ENCODE peak calls at places on chromosomes 6 and 20, in six cellular contexts. R, Z, C, E, P and I are unnamed samples.

GRCh38 chr20:61821698-61822097 is 244.0 kb downstream of the TAF4 start:
- DNase-seq in E (no peak), P (no peak), Z (no peak), C (no peak), R (no peak), I (no peak)

GRCh38 chr6:88725111-88725711 is 238.2 kb downstream of the RNGTT start:
- DNase-seq in P (no peak), Z (peak; percentile 43), C (no peak), E (no peak), R (no peak), I (no peak)

GRCh38 chr20:62642666-62643520 is 590 bp downstream of the SLCO4A1 start:
- DNase-seq in P (no peak), C (no peak), E (peak; percentile 20), R (no peak), Z (no peak), I (peak; percentile 16)

GRCh38 chr6:105757512-105758200 is 328.5 kb upstream of the PRDM1 start:
- DNase-seq in C (no peak), P (no peak), R (no peak), E (no peak), Z (no peak), I (no peak)

GRCh38 chr6:157069585-157069984 is 253.7 kb downstream of the TMEM242 start:
- DNase-seq in P (no peak), C (no peak), Z (no peak), E (no peak), R (no peak), I (no peak)

GRCh38 chr20:15100506-15101160 is 763.2 kb upstream of the FLRT3 start:
- DNase-seq in C (no peak), E (no peak), P (no peak), Z (no peak), R (no peak), I (no peak)

GRCh38 chr6:103819509-103819908 is 1040.2 kb downstream of the HACE1 start:
- DNase-seq in C (no peak), R (no peak), P (no peak), E (no peak), Z (no peak), I (no peak)

GRCh38 chr20:50709574-50709973 is 18.2 kb upstream of the RIPOR3 start:
- DNase-seq in P (no peak), E (no peak), Z (no peak), R (no peak), C (no peak), I (no peak)

GRCh38 chr6:145087034-145087433 is 648.3 kb downstream of the EPM2A start:
- DNase-seq in R (no peak), E (no peak), P (no peak), C (no peak), Z (no peak), I (no peak)

GRCh38 chr6:108945686-108946158 is 97.5 kb downstream of the ARMC2 start:
- DNase-seq in Z (no peak), P (no peak), R (peak; percentile 47), E (peak; percentile 74), C (no peak), I (peak; percentile 36)

GRCh38 chr6:12148841-12149240 is 136.7 kb downstream of the HIVEP1 start:
- DNase-seq in C (no peak), Z (no peak), E (no peak), P (no peak), R (no peak), I (no peak)

GRCh38 chr6:113994934-113995342 is 24.0 kb upstream of the HDAC2 start:
- DNase-seq in C (no peak), Z (peak; percentile 80), E (peak; percentile 95), P (peak; percentile 31), R (peak; percentile 86), I (no peak)

GRCh38 chr20:16286601-16287000 is 286.6 kb downstream of the KIF16B start:
- DNase-seq in E (no peak), C (no peak), P (no peak), Z (no peak), R (no peak), I (no peak)

GRCh38 chr20:47855799-47856198 is 70.5 kb upstream of the SULF2 start:
- DNase-seq in E (no peak), C (no peak), R (no peak), Z (no peak), P (no peak), I (no peak)